ENCODE peak calls at places on chromosome 14, in ten cellular contexts. U is choroid plexus epithelial cell, B is dorsolateral prefrontal cortex, X is astrocyte of the spinal cord, R is pancreas, N is psoas muscle, G is HepG2, K is sigmoid colon, L is AG09309, H is progenitor cell of endocrine pancreas. T is an unnamed sample.

GRCh38 chr14:90140956-90141316 is 79.1 kb downstream of the KCNK13 start:
- DNase-seq in U (peak; percentile 17), B (no peak), X (peak; percentile 74), R (no peak), N (no peak), G (no peak), K (no peak), L (no peak), H (no peak), T (no peak)

GRCh38 chr14:41229824-41230223 is 376.9 kb upstream of the LRFN5 start:
- DNase-seq in U (no peak), B (no peak), X (no peak), R (no peak), N (no peak), G (no peak), K (no peak), L (no peak), H (no peak), T (no peak)

GRCh38 chr14:30928462-30928861 is 54.1 kb downstream of the COCH start:
- DNase-seq in U (no peak), B (no peak), X (peak; percentile 15), R (no peak), N (no peak), G (no peak), K (no peak), L (no peak), H (no peak), T (no peak)

GRCh38 chr14:77505031-77505430 is 6.4 kb upstream of the ISM2 start:
- DNase-seq in U (no peak), B (no peak), X (no peak), R (no peak), N (no peak), G (no peak), K (no peak), L (no peak), H (no peak), T (no peak)

GRCh38 chr14:94685166-94685581 is 73.0 kb downstream of the SERPINA3 start:
- DNase-seq in U (no peak), B (no peak), X (no peak), R (no peak), N (no peak), G (peak; percentile 28), K (peak; percentile 48), L (no peak), H (no peak), T (peak; percentile 81)

GRCh38 chr14:100241279-100241678 is 2.3 kb downstream of the YY1 start:
- DNase-seq in U (peak; percentile 36), B (no peak), X (peak; percentile 15), R (no peak), N (no peak), G (no peak), K (no peak), L (no peak), H (no peak), T (no peak)

GRCh38 chr14:77580964-77581505 is 35.4 kb downstream of the SPTLC2 start:
- DNase-seq in U (peak; percentile 84), B (no peak), X (peak; percentile 89), R (no peak), N (no peak), G (no peak), K (no peak), L (peak; percentile 56), H (no peak), T (no peak)

GRCh38 chr14:21299562-21300130 is 19.8 kb downstream of the RPGRIP1 start:
- DNase-seq in U (no peak), B (no peak), X (no peak), R (no peak), N (no peak), G (no peak), K (no peak), L (no peak), H (no peak), T (no peak)

GRCh38 chr14:100159107-100159864 is at the start of gene DEGS2:
- DNase-seq in U (no peak), B (no peak), X (no peak), R (peak; percentile 83), N (no peak), G (no peak), K (no peak), L (no peak), H (peak; percentile 60), T (no peak)

GRCh38 chr14:92690171-92691011 is 58.0 kb downstream of the LGMN start:
- DNase-seq in U (peak; percentile 83), B (no peak), X (peak; percentile 59), R (peak; percentile 78), N (no peak), G (peak; percentile 45), K (peak; percentile 63), L (no peak), H (peak; percentile 22), T (peak; percentile 77)

GRCh38 chr14:64737391-64738305 is 33.4 kb downstream of the PLEKHG3 start:
- DNase-seq in U (no peak), B (no peak), X (no peak), R (peak; percentile 37), N (no peak), G (no peak), K (no peak), L (no peak), H (no peak), T (no peak)

GRCh38 chr14:32678088-32678487 is 260.6 kb upstream of the NPAS3 start:
- DNase-seq in U (no peak), B (no peak), X (no peak), R (no peak), N (no peak), G (no peak), K (no peak), L (no peak), H (no peak), T (no peak)
- TF ChIP-seq CTCF in U (no peak), B (no peak), X (no peak), R (no peak), N (no peak), G (no peak), K (no peak), L (no peak), H (no peak), T (no peak)

GRCh38 chr14:104150201-104151027 is 12.0 kb downstream of the KIF26A start:
- DNase-seq in U (peak; percentile 97), B (no peak), X (peak; percentile 67), R (peak; percentile 67), N (peak; percentile 36), G (no peak), K (no peak), L (no peak), H (no peak), T (no peak)
- TF ChIP-seq CTCF in U (peak; percentile 68), B (no peak), X (no peak), R (no peak), N (no peak), G (no peak), K (no peak), L (peak; percentile 32), H (peak; percentile 41), T (peak; percentile 65)

GRCh38 chr14:54773171-54774006 is 129.2 kb downstream of the GCH1 start:
- DNase-seq in U (peak; percentile 100), B (no peak), X (peak; percentile 100), R (peak; percentile 64), N (peak; percentile 91), G (peak; percentile 78), K (peak; percentile 96), L (peak; percentile 99), H (peak; percentile 49), T (no peak)
- TF ChIP-seq CTCF in U (peak; percentile 84), B (peak; percentile 56), X (peak; percentile 67), R (no peak), N (peak; percentile 69), G (peak; percentile 63), K (peak; percentile 91), L (peak; percentile 76), H (peak; percentile 51), T (peak; percentile 82)

GRCh38 chr14:39033371-39033770 is 69.7 kb downstream of the SEC23A start:
- DNase-seq in U (no peak), B (no peak), X (peak; percentile 34), R (no peak), N (no peak), G (no peak), K (no peak), L (no peak), H (no peak), T (no peak)

GRCh38 chr14:39035336-39035735 is 67.7 kb downstream of the SEC23A start:
- DNase-seq in U (no peak), B (no peak), X (no peak), R (no peak), N (no peak), G (no peak), K (no peak), L (no peak), H (no peak), T (no peak)

GRCh38 chr14:39036760-39037159 is 66.3 kb downstream of the SEC23A start:
- DNase-seq in U (no peak), B (no peak), X (no peak), R (no peak), N (no peak), G (no peak), K (no peak), L (no peak), H (no peak), T (no peak)

GRCh38 chr14:39038542-39038941 is 64.5 kb downstream of the SEC23A start:
- DNase-seq in U (no peak), B (no peak), X (no peak), R (no peak), N (no peak), G (no peak), K (no peak), L (no peak), H (no peak), T (no peak)

DNA sequence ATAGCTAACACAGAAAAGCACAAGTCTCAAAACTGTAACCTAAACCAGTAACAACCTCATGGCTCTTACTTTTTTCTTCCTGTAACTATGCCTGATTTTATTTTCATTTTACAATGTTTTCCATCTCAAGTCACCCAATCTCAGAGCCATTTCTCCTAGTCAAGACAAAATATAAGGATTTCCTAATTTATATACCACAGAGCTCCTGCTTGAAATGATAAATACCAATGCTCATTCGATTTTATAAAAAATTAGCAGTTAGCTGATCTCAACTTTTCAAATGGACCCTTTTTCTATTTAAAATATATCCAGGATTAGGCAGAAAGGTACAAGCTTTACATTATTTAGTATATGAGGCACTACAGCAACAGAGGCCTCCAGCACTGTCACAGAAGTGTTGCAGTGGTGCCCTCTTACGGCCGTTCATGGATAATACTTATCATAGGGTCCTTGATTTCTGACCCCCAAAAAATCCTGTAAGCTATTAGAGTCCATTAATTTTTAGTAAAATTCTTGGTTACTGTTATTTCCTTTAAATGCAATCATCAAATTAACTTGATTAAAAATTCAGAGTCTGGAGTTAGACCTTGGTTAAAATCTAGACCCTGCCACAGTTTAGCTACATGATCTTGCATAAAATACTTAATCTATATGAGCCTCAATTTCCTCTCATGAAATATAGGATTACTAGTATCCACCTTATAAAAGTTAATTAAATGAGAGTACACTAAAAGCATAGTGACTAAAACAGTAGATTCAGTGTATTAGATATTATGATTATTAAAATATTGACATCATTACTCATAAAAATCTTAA is 68.3 kb downstream of the SEC23A start:
- DNase-seq in U (peak; percentile 60), B (no peak), X (peak; percentile 18), R (no peak), N (no peak), G (peak; percentile 66), K (no peak), L (no peak), H (no peak), T (no peak)
- TF ChIP-seq CTCF in U (peak; percentile 70), B (peak; percentile 45), X (peak; percentile 54), R (no peak), N (no peak), G (peak; percentile 75), K (no peak), L (peak; percentile 37), H (peak; percentile 69), T (peak; percentile 76)

T was measured in chondrocyte.